ENCODE peak calls at places on chromosomes 16 and 17, in ten cellular contexts. D, R, B, U, Y, N, E, I, T and A are unnamed samples.

GRCh38 chr16:6016530-6017184 is 919.1 kb upstream of the EEF2KMT start:
- DNase-seq in B (no peak), D (peak; percentile 77), T (no peak), E (peak; percentile 82), I (no peak), N (no peak), R (no peak), U (peak; percentile 68), Y (no peak), A (peak; percentile 37)

GRCh38 chr17:65290041-65290440 is 152.9 kb downstream of the RGS9 start:
- DNase-seq in R (peak; percentile 4), D (no peak), N (no peak), I (no peak), E (no peak), Y (no peak), B (no peak), U (no peak), T (no peak), A (no peak)

GRCh38 chr16:46748775-46749705 is 896 bp upstream of the MYLK3 start:
- DNase-seq in N (no peak), B (no peak), E (peak; percentile 92), R (no peak), I (no peak), D (peak; percentile 61), T (no peak), Y (no peak), U (no peak), A (no peak)

GRCh38 chr17:49457564-49458535 is 37.2 kb upstream of the NGFR start:
- DNase-seq in B (no peak), R (no peak), D (no peak), I (no peak), U (no peak), N (no peak), Y (no peak), E (no peak), T (no peak), A (no peak)

GRCh38 chr17:50328360-50328759 is 17.6 kb upstream of the XYLT2 start:
- DNase-seq in E (no peak), T (no peak), R (no peak), Y (no peak), N (no peak), I (no peak), U (no peak), D (no peak), B (no peak), A (no peak)

GRCh38 chr17:40936437-40936971 is 942 bp downstream of the KRT23 start:
- DNase-seq in Y (peak; percentile 27), D (no peak), I (no peak), N (no peak), U (no peak), B (no peak), E (no peak), T (no peak), R (no peak), A (no peak)

GRCh38 chr17:19975601-19976000 is 2.0 kb downstream of the AKAP10 start:
- DNase-seq in D (no peak), T (no peak), R (no peak), E (no peak), Y (no peak), I (no peak), N (no peak), B (no peak), U (no peak), A (no peak)

GRCh38 chr17:77491921-77492445 is 351.2 kb downstream of the SEC14L1 start:
- DNase-seq in T (no peak), N (peak; percentile 16), B (no peak), Y (peak; percentile 45), R (no peak), E (no peak), U (no peak), D (peak; percentile 58), I (no peak), A (no peak)

GRCh38 chr17:77729587-77729986 is 228.9 kb upstream of the TNRC6C start:
- DNase-seq in T (no peak), R (peak; percentile 12), E (no peak), N (no peak), I (no peak), Y (no peak), U (no peak), D (no peak), B (no peak), A (no peak)

GRCh38 chr16:57303910-57304168 is 19.4 kb upstream of the PLLP start:
- DNase-seq in U (no peak), B (no peak), I (no peak), T (no peak), E (no peak), N (no peak), R (peak; percentile 71), D (no peak), Y (no peak), A (no peak)

GRCh38 chr16:4347765-4348509 is 3.2 kb downstream of the PAM16 start:
- DNase-seq in E (peak; percentile 41), D (no peak), R (no peak), T (no peak), Y (no peak), U (no peak), I (no peak), B (no peak), N (no peak), A (no peak)

GRCh38 chr16:77833906-77834599 is 45.7 kb downstream of the VAT1L start:
- DNase-seq in U (peak; percentile 75), Y (no peak), T (no peak), N (no peak), R (no peak), E (no peak), D (no peak), I (no peak), B (no peak), A (no peak)

GRCh38 chr17:56602292-56603130 is 9.0 kb downstream of the NOG start:
- DNase-seq in U (no peak), I (no peak), R (no peak), E (no peak), T (no peak), B (no peak), N (no peak), D (no peak), Y (no peak), A (no peak)

GRCh38 chr16:22633794-22634193 is 123.1 kb downstream of the NPIPB5 start:
- DNase-seq in N (no peak), R (no peak), D (no peak), T (no peak), B (no peak), E (no peak), U (no peak), Y (no peak), I (no peak), A (no peak)

GRCh38 chr16:22635345-22635744 is 124.7 kb downstream of the NPIPB5 start:
- DNase-seq in B (no peak), U (peak; percentile 97), E (no peak), R (no peak), N (no peak), Y (no peak), T (no peak), I (no peak), D (no peak), A (peak; percentile 92)

GRCh38 chr16:22635801-22636200 is 125.1 kb downstream of the NPIPB5 start:
- DNase-seq in E (no peak), B (no peak), T (no peak), I (no peak), U (peak; percentile 38), D (no peak), Y (no peak), R (no peak), N (no peak), A (no peak)

GRCh38 chr16:22633280-22633679 is 122.6 kb downstream of the NPIPB5 start:
- DNase-seq in R (no peak), B (no peak), T (no peak), N (no peak), D (no peak), U (no peak), E (no peak), I (no peak), Y (no peak), A (no peak)

GRCh38 chr16:22634913-22635312 is 124.2 kb downstream of the NPIPB5 start:
- DNase-seq in T (no peak), Y (no peak), B (no peak), I (no peak), E (no peak), U (peak; percentile 93), N (no peak), D (no peak), R (no peak), A (peak; percentile 76)
- H3K4me3 ChIP-seq in T (no peak overlapping the region), Y (no peak overlapping the region), B (no peak overlapping the region), I (no peak overlapping the region), E (no peak overlapping the region), U (no peak overlapping the region), N (no peak overlapping the region), D (no peak overlapping the region), R (no peak overlapping the region), A (no peak overlapping the region)

DNA sequence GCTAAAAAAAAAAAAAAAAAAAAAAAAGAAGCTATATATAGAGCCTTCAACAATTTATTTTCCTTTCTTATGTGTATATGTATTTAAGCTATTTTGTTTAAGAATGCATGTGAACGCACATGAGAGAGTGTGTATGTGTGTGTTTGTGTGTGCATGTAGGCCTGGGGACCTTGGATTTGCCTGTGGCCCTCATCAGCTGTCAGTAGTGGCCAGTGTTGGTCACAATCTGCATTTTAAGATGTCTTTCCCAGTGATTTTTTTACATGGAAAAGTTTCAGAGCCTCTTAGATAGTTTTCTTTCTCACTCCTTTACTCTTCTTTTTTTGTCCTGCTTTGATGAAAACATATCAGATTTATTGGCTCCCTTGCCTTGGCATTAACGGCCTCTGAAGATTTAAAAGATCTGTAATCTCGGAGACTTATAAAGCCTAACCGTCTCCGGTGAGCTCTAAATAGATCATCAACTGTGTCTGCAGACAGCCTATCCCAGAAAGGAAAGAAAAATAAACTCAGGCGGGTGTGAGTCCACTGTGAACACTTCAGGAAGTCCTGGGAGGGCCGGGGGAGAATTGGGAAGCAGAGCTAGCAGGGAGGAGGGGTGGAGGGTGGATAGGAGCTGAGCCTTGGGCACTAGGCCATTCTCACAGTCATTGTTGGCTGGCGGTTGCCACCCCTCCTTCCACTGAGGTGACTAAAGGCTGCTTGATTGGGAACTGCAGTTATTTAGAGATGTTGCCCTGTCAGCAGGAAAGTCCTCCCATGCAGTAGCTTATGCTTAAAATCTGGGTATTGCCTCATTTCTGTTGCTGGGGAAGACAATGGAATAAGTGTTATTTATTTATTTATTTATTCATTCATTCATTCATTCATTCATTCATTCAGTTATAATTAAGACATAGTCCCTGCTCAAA is 86.8 kb downstream of the WWP2 start:
- DNase-seq in R (peak; percentile 96), I (no peak), N (peak; percentile 82), E (peak; percentile 74), T (peak; percentile 76), Y (peak; percentile 84), B (peak; percentile 89), D (no peak), U (no peak), A (no peak)
- H3K4me3 ChIP-seq in R (no peak overlapping the region), I (no peak overlapping the region), N (no peak overlapping the region), E (no peak overlapping the region), T (peak overlapping the region; percentile 4), Y (no peak overlapping the region), B (no peak overlapping the region), D (no peak overlapping the region), U (no peak overlapping the region), A (no peak overlapping the region)

GRCh38 chr17:74935585-74936469 is at the start of gene OTOP3:
- DNase-seq in B (no peak), E (no peak), I (no peak), D (no peak), N (no peak), T (no peak), Y (no peak), R (no peak), U (no peak), A (no peak)
- H3K4me3 ChIP-seq in B (peak within 1 kb of the TSS; percentile 17), E (no peak within 1 kb of the TSS), I (no peak within 1 kb of the TSS), D (no peak within 1 kb of the TSS), N (no peak within 1 kb of the TSS), T (no peak within 1 kb of the TSS), Y (no peak within 1 kb of the TSS), R (no peak within 1 kb of the TSS), U (peak within 1 kb of the TSS; percentile 36), A (peak within 1 kb of the TSS; percentile 23)

GRCh38 chr17:82370471-82371332 is 863 bp upstream of the UTS2R start:
- DNase-seq in U (no peak), R (no peak), B (no peak), N (no peak), T (no peak), I (no peak), E (no peak), D (no peak), Y (no peak), A (no peak)
- H3K4me3 ChIP-seq in U (peak overlapping the region; percentile 33), R (no peak overlapping the region), B (peak overlapping the region; percentile 42), N (peak overlapping the region; percentile 14), T (no peak overlapping the region), I (peak overlapping the region; percentile 41), E (no peak overlapping the region), D (no peak overlapping the region), Y (no peak overlapping the region), A (peak overlapping the region; percentile 33)